ENCODE peak calls at places on chromosomes 4 and X, in five cellular contexts. D is left ventricle myocardium inferior, E is H9, Q is nucleus accumbens, G is T-helper 1 cell. Z is an unnamed sample.

GRCh38 chrX:56728321-56728720 is 722 bp upstream of the NBDY start:
- DNase-seq in G (no peak), Q (no peak), E (no peak), D (no peak), Z (no peak)

GRCh38 chr4:36081185-36081584 is 163.1 kb downstream of the ARAP2 start:
- DNase-seq in E (no peak), D (no peak), Q (no peak), G (no peak), Z (no peak)

GRCh38 chr4:102616661-102617060 is 115.5 kb downstream of the NFKB1 start:
- DNase-seq in E (peak; percentile 69), G (no peak), Q (no peak), D (no peak), Z (no peak)

GRCh38 chr4:88291003-88291402 is 6.6 kb upstream of the PPM1K start:
- DNase-seq in E (no peak), D (no peak), G (no peak), Q (no peak), Z (peak; percentile 58)

GRCh38 chrX:7580127-7580526 is 262.8 kb upstream of the VCX start:
- DNase-seq in G (no peak), Q (no peak), D (no peak), E (no peak), Z (no peak)

GRCh38 chrX:148049441-148049840 is 68.3 kb downstream of the FMR1NB start:
- DNase-seq in Q (no peak), E (no peak), G (no peak), D (no peak), Z (no peak)

GRCh38 chrX:71191253-71191652 is 31.8 kb upstream of the GJB1 start:
- DNase-seq in E (no peak), G (no peak), Q (no peak), D (no peak), Z (no peak)

GRCh38 chr4:121648518-121648917 is 48.3 kb downstream of the ANXA5 start:
- DNase-seq in E (no peak), Q (no peak), D (no peak), G (no peak), Z (no peak)

GRCh38 chr4:169485084-169485483 is 127.3 kb downstream of the NEK1 start:
- DNase-seq in D (no peak), G (no peak), E (no peak), Q (no peak), Z (no peak)

GRCh38 chr4:176274441-176274840 is 5.4 kb upstream of the ASB5 start:
- DNase-seq in Q (no peak), E (no peak), G (no peak), D (no peak), Z (no peak)

GRCh38 chr4:38366451-38366850 is 297.5 kb upstream of the KLF3 start:
- DNase-seq in G (no peak), Q (no peak), D (peak; percentile 19), E (no peak), Z (no peak)